ENCODE peak calls at places on chromosomes 5 and 9, in six cellular contexts. F, B, O, L, T and K are unnamed samples.

GRCh38 chr9:23117621-23118020 is 671.0 kb downstream of the DMRTA1 start:
- DNase-seq in F (peak; percentile 71), B (peak; percentile 56), O (no peak), L (no peak), T (no peak), K (no peak)

GRCh38 chr9:91809581-91810285 is 140.3 kb downstream of the ROR2 start:
- DNase-seq in F (peak; percentile 72), B (no peak), O (no peak), L (no peak), T (peak; percentile 44), K (no peak)

GRCh38 chr9:122131401-122131921 is 28.1 kb downstream of the NDUFA8 start:
- DNase-seq in F (no peak), B (no peak), O (no peak), L (peak; percentile 33), T (no peak), K (peak; percentile 33)

GRCh38 chr9:86303316-86303975 is 21.1 kb upstream of the ISCA1 start:
- DNase-seq in F (peak; percentile 9), B (no peak), O (no peak), L (no peak), T (no peak), K (no peak)

GRCh38 chr5:169740435-169740834 is 103.4 kb downstream of the DOCK2 start:
- DNase-seq in F (no peak), B (no peak), O (no peak), L (no peak), T (no peak), K (no peak)

GRCh38 chr9:98365227-98365669 is 109.8 kb upstream of the TBC1D2 start:
- DNase-seq in F (peak; percentile 85), B (no peak), O (no peak), L (peak; percentile 16), T (peak; percentile 33), K (no peak)

GRCh38 chr9:14068690-14069089 is 245.3 kb downstream of the NFIB start:
- DNase-seq in F (no peak), B (no peak), O (no peak), L (no peak), T (no peak), K (no peak)

GRCh38 chr5:113800686-113801085 is 287.2 kb downstream of the YTHDC2 start:
- DNase-seq in F (no peak), B (no peak), O (no peak), L (no peak), T (no peak), K (no peak)

GRCh38 chr5:9324348-9325056 is 221.4 kb downstream of the SEMA5A start:
- DNase-seq in F (peak; percentile 45), B (no peak), O (no peak), L (no peak), T (no peak), K (no peak)

GRCh38 chr5:14216902-14217301 is 73.8 kb downstream of the TRIO start:
- DNase-seq in F (no peak), B (no peak), O (no peak), L (no peak), T (no peak), K (no peak)

GRCh38 chr9:97556036-97556720 is 54.7 kb downstream of the TMOD1 start:
- DNase-seq in F (no peak), B (no peak), O (no peak), L (no peak), T (no peak), K (no peak)

GRCh38 chr9:12884736-12885395 is 110.0 kb downstream of the LURAP1L start:
- DNase-seq in F (peak; percentile 94), B (no peak), O (no peak), L (peak; percentile 39), T (no peak), K (no peak)

GRCh38 chr5:122184676-122185255 is 55.4 kb downstream of the ZNF474 start:
- DNase-seq in F (no peak), B (no peak), O (no peak), L (no peak), T (no peak), K (no peak)

GRCh38 chr5:2240118-2240904 is 357.6 kb upstream of the IRX4 start:
- DNase-seq in F (no peak), B (no peak), O (no peak), L (no peak), T (no peak), K (no peak)

GRCh38 chr5:134510970-134511795 is 14.3 kb upstream of the JADE2 start:
- DNase-seq in F (peak; percentile 39), B (no peak), O (no peak), L (no peak), T (no peak), K (no peak)

GRCh38 chr9:21919377-21920362 is 74.5 kb downstream of the CDKN2A start:
- DNase-seq in F (peak; percentile 90), B (no peak), O (peak; percentile 37), L (peak; percentile 20), T (no peak), K (no peak)

GRCh38 chr9:109416135-109416706 is 81.9 kb downstream of the PTPN3 start:
- DNase-seq in F (no peak), B (no peak), O (no peak), L (no peak), T (no peak), K (no peak)

GRCh38 chr9:92141144-92142129 is 26.2 kb upstream of the SPTLC1 start:
- DNase-seq in F (peak; percentile 25), B (no peak), O (no peak), L (peak; percentile 33), T (no peak), K (no peak)

GRCh38 chr5:96433066-96433447 is at the start of gene PCSK1:
- DNase-seq in F (peak; percentile 21), B (no peak), O (no peak), L (peak; percentile 77), T (peak; percentile 62), K (peak; percentile 91)

GRCh38 chr9:135019224-135019623 is 68.2 kb upstream of the OLFM1 start:
- DNase-seq in F (no peak), B (no peak), O (no peak), L (no peak), T (no peak), K (no peak)

GRCh38 chr9:93122721-93123221 is 11.3 kb downstream of the NINJ1 start:
- DNase-seq in F (no peak), B (no peak), O (no peak), L (peak; percentile 38), T (no peak), K (no peak)

GRCh38 chr5:34538026-34538672 is 118.0 kb upstream of the RAI14 start:
- DNase-seq in F (peak; percentile 48), B (no peak), O (no peak), L (no peak), T (no peak), K (no peak)

GRCh38 chr5:143304836-143305475 is 98.5 kb downstream of the NR3C1 start:
- DNase-seq in F (peak; percentile 65), B (no peak), O (no peak), L (no peak), T (no peak), K (no peak)

GRCh38 chr5:57680686-57681085 is 198.1 kb upstream of the ACTBL2 start:
- DNase-seq in F (no peak), B (no peak), O (no peak), L (no peak), T (no peak), K (no peak)

GRCh38 chr9:79480639-79481038 is 91.1 kb upstream of the TLE4 start:
- DNase-seq in F (no peak), B (no peak), O (no peak), L (no peak), T (no peak), K (no peak)

GRCh38 chr9:27535701-27536118 is 6.1 kb upstream of the MOB3B start:
- DNase-seq in F (no peak), B (no peak), O (no peak), L (no peak), T (peak; percentile 54), K (no peak)

GRCh38 chr5:93570294-93571110 is 10.5 kb downstream of the NR2F1-AS1 start:
- DNase-seq in F (no peak), B (no peak), O (no peak), L (no peak), T (peak; percentile 77), K (no peak)